ENCODE peak calls at places on chromosomes 4 and X, in four cellular contexts. N is GM12864, T is mucosa of descending colon, F is cardiac fibroblast. J is an unnamed sample.

GRCh38 chr4:30765022-30765421 is 44.9 kb downstream of the PCDH7 start:
- DNase-seq in N (no peak), T (no peak), F (no peak), J (no peak)

GRCh38 chr4:118865091-118865708 is 23.5 kb upstream of the SYNPO2 start:
- DNase-seq in N (peak), T (no peak), F (peak), J (peak)

GRCh38 chr4:81255524-81255923 is 40.5 kb upstream of the PRKG2 start:
- DNase-seq in N (no peak), T (no peak), F (peak), J (no peak)

GRCh38 chr4:119632216-119632615 is 3.6 kb upstream of the PDE5A start:
- DNase-seq in N (no peak), T (no peak), F (peak), J (no peak)

GRCh38 chr4:153153339-153153851 is 50.8 kb upstream of the TRIM2 start:
- DNase-seq in N (no peak), T (peak), F (peak), J (peak)

GRCh38 chr4:53450773-53451172 is 73.3 kb downstream of the FIP1L1 start:
- DNase-seq in N (no peak), T (no peak), F (peak), J (no peak)

GRCh38 chr4:78298618-78299017 is 241.5 kb downstream of the FRAS1 start:
- DNase-seq in N (no peak), T (no peak), F (peak), J (no peak)

GRCh38 chrX:108299101-108299591 is 139.1 kb downstream of the COL4A6 start:
- DNase-seq in N (no peak), T (no peak), F (peak), J (peak)

GRCh38 chrX:2385224-2385623 is 115.6 kb downstream of the DHRSX start:
- DNase-seq in N (no peak), T (no peak), F (peak), J (no peak)

GRCh38 chr4:185127021-185127925 is 15.8 kb upstream of the SLC25A4 start:
- DNase-seq in N (no peak), T (no peak), F (no peak), J (peak)

GRCh38 chrX:137031517-137032377 is 2.0 kb downstream of the GPR101 start:
- DNase-seq in N (peak), T (no peak), F (peak), J (peak)

GRCh38 chr4:111854494-111855087 is 290.7 kb upstream of the FAM241A start:
- DNase-seq in N (no peak), T (no peak), F (peak), J (peak)

GRCh38 chr4:112509243-112510190 is 6.5 kb downstream of the NEUROG2 start:
- DNase-seq in N (no peak), T (no peak), F (no peak), J (no peak)

GRCh38 chrX:36961590-36961989 is 46.6 kb upstream of the FAM47C start:
- DNase-seq in N (no peak), T (no peak), F (no peak), J (no peak)

GRCh38 chrX:36963069-36963808 is 44.9 kb upstream of the FAM47C start:
- DNase-seq in N (no peak), T (peak), F (no peak), J (no peak)

GRCh38 chrX:36957425-36958328 is 50.5 kb upstream of the FAM47C start:
- DNase-seq in N (no peak), T (peak), F (no peak), J (no peak)
- TF ChIP-seq CTCF in N (no peak), T (no peak), F (no peak), J (no peak)

DNA sequence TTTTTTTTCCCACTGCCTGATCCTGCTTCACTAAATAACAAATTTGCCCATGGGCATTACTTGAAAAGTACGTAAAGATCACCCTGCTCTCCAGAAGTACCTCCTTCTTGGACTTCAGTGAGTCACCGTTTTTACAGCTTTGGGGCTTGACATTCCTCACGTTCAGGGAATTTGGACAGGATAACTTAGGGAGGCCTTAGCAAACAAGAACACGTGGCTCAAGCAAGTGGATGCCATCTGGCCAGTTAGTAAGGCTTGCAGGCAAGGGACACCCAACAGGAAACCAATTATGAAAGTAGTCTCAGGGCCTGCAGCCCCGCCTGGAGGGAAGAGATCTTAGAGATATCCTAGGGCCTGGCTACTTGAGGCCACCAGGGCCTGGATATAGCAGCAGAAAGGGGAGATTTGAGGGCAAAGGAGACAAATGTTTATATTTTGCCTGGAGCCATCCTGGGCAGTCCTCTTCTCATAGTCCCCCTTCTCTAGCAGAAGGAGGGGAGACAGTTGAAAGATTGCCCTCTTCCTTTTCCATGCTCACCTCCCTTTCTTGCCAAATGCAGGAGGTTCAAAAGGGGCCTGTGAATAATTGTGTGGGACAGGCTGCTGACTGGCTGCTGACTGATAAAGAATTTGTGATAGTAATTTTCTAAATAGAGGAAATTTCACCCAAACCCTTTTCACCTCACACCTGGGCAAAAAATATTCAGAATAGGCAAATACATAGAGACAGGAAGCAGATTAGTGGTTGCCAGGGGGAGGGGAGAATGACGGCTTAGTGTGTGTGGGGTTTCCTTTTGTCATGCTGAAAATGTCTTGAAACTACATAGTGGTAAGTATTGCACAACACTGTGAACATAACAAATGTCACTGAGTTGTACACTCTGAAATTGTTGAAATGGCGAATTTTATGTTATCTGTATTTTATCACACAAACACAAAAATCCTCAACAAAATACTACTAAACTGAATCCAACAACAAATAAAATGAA is 60.4 kb upstream of the PLAC1 start:
- DNase-seq in N (peak), T (no peak), F (peak), J (no peak)
- TF ChIP-seq CTCF in N (no peak), T (no peak), F (no peak), J (no peak)

DNA sequence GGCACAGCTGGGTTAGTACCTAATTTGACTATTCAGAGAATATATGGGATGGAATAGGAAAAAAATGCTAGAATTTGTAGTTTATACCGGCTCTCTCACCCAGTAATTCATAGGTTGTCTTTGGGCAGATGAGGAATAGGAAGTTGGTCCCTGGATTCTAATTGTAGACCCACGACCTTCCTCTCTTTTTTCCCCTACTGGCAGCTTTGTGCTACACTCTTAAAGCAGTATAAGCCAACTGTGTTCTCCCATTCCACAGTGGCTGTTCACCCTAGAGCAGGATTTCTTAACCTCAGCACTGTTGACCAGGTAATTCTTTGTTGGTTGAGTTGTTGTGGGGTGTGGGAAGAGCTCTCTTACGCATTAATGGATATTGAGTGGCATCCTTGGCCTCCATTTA is 92.9 kb downstream of the FNIP2 start:
- DNase-seq in N (no peak), T (no peak), F (no peak), J (no peak)
- TF ChIP-seq CTCF in N (peak), T (no peak), F (no peak), J (no peak)

GRCh38 chrX:71910526-71911022 is at the start of gene NHSL2:
- DNase-seq in N (no peak), T (no peak), F (no peak), J (peak)

GRCh38 chrX:71911731-71912050 is 1.0 kb downstream of the NHSL2 start:
- DNase-seq in N (no peak), T (no peak), F (no peak), J (no peak)

GRCh38 chrX:71911023-71911730 is 532 bp downstream of the NHSL2 start:
- DNase-seq in N (no peak), T (no peak), F (no peak), J (peak)

GRCh38 chrX:71908387-71908786 is 2.3 kb upstream of the NHSL2 start:
- DNase-seq in N (no peak), T (no peak), F (no peak), J (no peak)

DNA sequence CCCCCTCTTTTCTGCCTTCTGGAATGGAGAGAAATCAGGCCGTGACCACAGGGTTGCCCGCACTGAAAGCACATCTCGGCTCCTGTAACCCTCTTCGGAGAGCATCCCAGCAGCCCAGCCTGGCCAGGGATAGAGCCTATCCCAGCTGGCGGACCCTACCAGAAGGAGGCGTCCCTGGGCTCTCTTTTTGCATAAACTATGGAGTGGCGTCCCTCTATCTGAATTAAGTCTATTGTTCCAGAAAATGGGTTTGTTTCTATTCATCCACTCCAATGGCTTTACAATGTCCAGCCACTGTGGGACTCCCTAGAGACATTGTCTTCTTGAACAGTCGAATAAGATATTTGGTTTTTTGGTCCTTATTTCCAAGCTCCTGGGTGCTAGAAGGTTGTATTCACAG is 689 bp upstream of the NHSL2 start:
- DNase-seq in N (no peak), T (no peak), F (no peak), J (no peak)
- TF ChIP-seq CTCF in N (no peak), T (no peak), F (peak), J (no peak)

GRCh38 chrX:40199704-40200103 is 101.9 kb upstream of the BCOR start:
- DNase-seq in N (no peak), T (no peak), F (no peak), J (no peak)
- TF ChIP-seq CTCF in N (no peak), T (no peak), F (no peak), J (no peak)

DNA sequence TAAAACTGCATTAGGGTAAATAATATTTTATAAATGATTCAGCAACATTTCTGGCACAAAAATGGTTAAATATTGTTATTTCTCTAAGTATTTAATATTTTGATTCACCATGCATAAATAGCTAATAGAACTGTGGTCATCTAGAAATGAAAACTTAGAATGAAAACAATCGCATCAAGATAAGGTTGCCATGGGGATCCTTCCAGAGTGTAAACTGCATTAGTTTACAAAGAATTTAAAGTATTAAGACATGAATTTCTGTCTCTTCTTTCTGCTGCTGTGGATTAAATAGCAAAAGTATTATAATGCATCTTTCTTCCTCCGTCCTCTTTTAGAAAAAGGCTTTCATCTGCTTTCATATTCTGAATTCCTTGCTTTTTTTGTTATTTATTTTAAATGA is 1064.6 kb upstream of the SLIT2 start:
- DNase-seq in N (no peak), T (no peak), F (peak), J (no peak)
- TF ChIP-seq CTCF in N (no peak), T (no peak), F (no peak), J (no peak)

GRCh38 chrX:127732709-127733108 is 319.5 kb downstream of the ACTRT1 start:
- DNase-seq in N (no peak), T (no peak), F (no peak), J (no peak)
- TF ChIP-seq CTCF in N (no peak), T (no peak), F (no peak), J (no peak)

DNA sequence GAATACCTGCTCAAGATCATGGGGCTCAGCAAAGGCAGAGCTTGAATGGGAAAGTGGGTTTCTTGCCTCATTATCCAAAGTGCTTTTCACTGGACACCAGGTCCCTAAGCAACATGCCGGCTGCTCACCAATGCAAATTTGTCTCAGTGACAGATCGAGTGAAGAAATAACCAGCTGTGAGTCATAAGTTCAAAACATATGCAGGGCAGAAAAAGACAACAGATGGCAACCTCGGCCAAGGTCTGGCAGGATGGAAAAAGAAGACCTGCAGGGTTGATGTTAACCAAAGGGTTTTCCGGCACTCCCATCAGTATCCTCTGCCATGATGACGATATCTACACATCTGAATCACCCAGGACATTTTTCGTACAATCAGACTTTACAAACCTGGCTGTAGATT is 124.1 kb downstream of the AFAP1 start:
- DNase-seq in N (no peak), T (no peak), F (peak), J (no peak)
- TF ChIP-seq CTCF in N (no peak), T (no peak), F (peak), J (no peak)

GRCh38 chrX:24676403-24677024 is 17.2 kb upstream of the POLA1 start:
- DNase-seq in N (no peak), T (no peak), F (peak), J (peak)
- TF ChIP-seq CTCF in N (peak), T (peak), F (peak), J (peak)

GRCh38 chr4:127982445-127982844 is 17.2 kb downstream of the ABHD18 start:
- DNase-seq in N (no peak), T (no peak), F (no peak), J (no peak)

GRCh38 chr4:127988638-127989037 is 23.4 kb downstream of the ABHD18 start:
- DNase-seq in N (no peak), T (no peak), F (no peak), J (no peak)

DNA sequence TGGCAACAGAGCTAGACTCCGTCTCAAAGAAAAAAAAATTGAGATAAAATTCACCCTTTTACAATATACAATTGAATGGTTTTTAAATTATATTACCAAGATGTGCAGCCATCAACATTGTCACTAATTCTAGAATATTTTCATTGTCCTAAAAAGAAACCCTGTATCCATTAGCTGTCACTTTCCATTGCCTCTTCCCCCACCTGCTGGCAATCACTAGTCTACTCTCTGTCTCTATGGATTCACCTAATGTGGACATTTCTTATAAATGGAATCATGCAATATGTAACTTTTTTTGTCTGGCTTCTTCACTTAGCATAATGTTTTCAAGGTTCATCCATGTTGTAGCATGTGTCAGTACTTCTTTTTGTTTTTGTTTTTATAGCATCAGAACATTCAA is 20.8 kb downstream of the ABHD18 start:
- DNase-seq in N (no peak), T (no peak), F (no peak), J (no peak)
- TF ChIP-seq CTCF in N (no peak), T (no peak), F (no peak), J (no peak)

J was measured in GM10248.